ENCODE peak calls at places on chromosomes 7 and 10, in five cellular contexts. M, G, S, T and O are unnamed samples.

GRCh38 chr10:124742418-124743187 is 1.6 kb downstream of the FAM53B start:
- DNase-seq in T (no peak), G (no peak), M (no peak), S (no peak), O (peak; percentile 78)

GRCh38 chr7:148505955-148506354 is 84.6 kb upstream of the C7orf33 start:
- DNase-seq in M (no peak), T (no peak), G (no peak), S (no peak), O (no peak)

GRCh38 chr7:2521952-2522591 is 2.5 kb downstream of the LFNG start:
- DNase-seq in S (no peak), G (no peak), M (peak; percentile 44), T (no peak), O (no peak)

GRCh38 chr10:75542902-75543301 is 111.5 kb downstream of the LRMDA start:
- DNase-seq in G (no peak), S (no peak), T (no peak), M (peak; percentile 41), O (peak; percentile 90)

GRCh38 chr10:9096288-9096687 is 1041.8 kb downstream of the GATA3 start:
- DNase-seq in T (no peak), M (no peak), G (no peak), S (no peak), O (no peak)

GRCh38 chr7:29314148-29314547 is 119.6 kb downstream of the CHN2 start:
- DNase-seq in M (no peak), G (no peak), T (no peak), S (no peak), O (no peak)

GRCh38 chr10:17212802-17213204 is 11.3 kb upstream of the TRDMT1 start:
- DNase-seq in G (no peak), T (no peak), S (no peak), M (no peak), O (no peak)

GRCh38 chr7:47085491-47086275 is 496.2 kb downstream of the TNS3 start:
- DNase-seq in S (no peak), M (no peak), T (no peak), G (no peak), O (no peak)

GRCh38 chr7:139855498-139856270 is 26.6 kb downstream of the TBXAS1 start:
- DNase-seq in M (peak; percentile 46), G (peak; percentile 79), T (peak; percentile 10), S (no peak), O (no peak)

GRCh38 chr7:35652124-35652523 is 42.8 kb downstream of the HERPUD2 start:
- DNase-seq in T (no peak), S (no peak), G (no peak), M (no peak), O (no peak)